ENCODE peak calls at places on chromosomes 4 and X, in four cellular contexts. W, E, M and N are unnamed samples. For H3K4me1, the result is how much of the 10 kb centered on the place peaks cover.

GRCh38 chr4:101865501-101866062 is 75.1 kb downstream of the BANK1 start:
- DNase-seq in W (no peak), E (no peak), M (peak), N (no peak)

GRCh38 chr4:148787831-148788477 is 345.7 kb upstream of the NR3C2 start:
- DNase-seq in W (no peak), E (no peak), M (peak), N (no peak)

GRCh38 chr4:182895791-182896292 is 21.3 kb downstream of the DCTD start:
- DNase-seq in W (no peak), E (peak), M (no peak), N (no peak)

GRCh38 chr4:138751290-138751689 is 264.3 kb upstream of the NOCT start:
- DNase-seq in W (no peak), E (no peak), M (no peak), N (no peak)

GRCh38 chr4:42282081-42282901 is 115.0 kb upstream of the SHISA3 start:
- DNase-seq in W (no peak), E (no peak), M (no peak), N (peak)

GRCh38 chr4:35465096-35465495 is 779.2 kb downstream of the ARAP2 start:
- DNase-seq in W (no peak), E (no peak), M (no peak), N (no peak)

GRCh38 chrX:94204524-94204923 is 530.5 kb downstream of the FAM133A start:
- DNase-seq in W (no peak), E (no peak), M (no peak), N (no peak)

GRCh38 chr4:183158062-183158461 is 59.0 kb downstream of the WWC2 start:
- DNase-seq in W (no peak), E (no peak), M (no peak), N (no peak)

GRCh38 chr4:54187148-54187547 is 41.9 kb upstream of the PDGFRA start:
- DNase-seq in W (no peak), E (no peak), M (no peak), N (peak)

GRCh38 chrX:125137521-125137920 is 182.2 kb upstream of the TEX13C start:
- DNase-seq in W (no peak), E (no peak), M (no peak), N (no peak)

GRCh38 chrX:43836435-43837184 is 45.6 kb downstream of the MAOB start:
- DNase-seq in W (no peak), E (no peak), M (no peak), N (peak)

GRCh38 chr4:86359944-86360478 is at the start of gene MAPK10:
- DNase-seq in W (peak), E (peak), M (no peak), N (peak)

GRCh38 chr4:52546449-52546848 is 112.7 kb downstream of the USP46 start:
- DNase-seq in W (no peak), E (no peak), M (no peak), N (no peak)

GRCh38 chrX:76029385-76029784 is 143.5 kb upstream of the PBDC1 start:
- DNase-seq in W (no peak), E (no peak), M (no peak), N (no peak)
- H3K4me1 ChIP-seq in W (under half), E (under half), M (under half), N (under half)

GRCh38 chr4:185831125-185831815 is 19.3 kb upstream of the SORBS2 start:
- DNase-seq in W (no peak), E (no peak), M (no peak), N (no peak)
- H3K4me1 ChIP-seq in W (under half), E (under half), M (under half), N (under half)

GRCh38 chr4:10371869-10372471 is 85.3 kb downstream of the ZNF518B start:
- DNase-seq in W (no peak), E (no peak), M (no peak), N (no peak)
- H3K4me1 ChIP-seq in W (under half), E (under half), M (under half), N (under half)

DNA sequence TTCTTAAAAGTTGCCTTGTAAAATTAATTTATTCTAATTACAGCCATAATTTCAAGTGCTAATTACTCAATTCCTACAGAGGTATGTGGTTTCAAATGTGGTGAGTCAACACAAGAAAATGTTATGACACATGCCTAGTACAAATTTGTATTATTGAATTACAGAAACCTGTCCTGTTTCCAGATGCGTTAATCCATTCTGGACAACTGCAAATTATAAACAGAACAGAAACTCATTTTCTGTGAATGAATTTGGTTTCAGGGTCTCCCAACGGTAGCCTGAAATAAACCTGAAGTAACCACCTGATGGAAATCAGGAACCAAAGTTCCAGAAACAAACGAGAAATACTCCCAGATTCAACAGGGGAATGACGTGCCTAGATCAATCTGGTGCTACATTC is 328.6 kb upstream of the F9 start:
- DNase-seq in W (no peak), E (no peak), M (no peak), N (no peak)
- H3K4me1 ChIP-seq in W (under half), E (under half), M (under half), N (under half)

GRCh38 chr4:78656968-78657445 is 105.4 kb downstream of the ANXA3 start:
- DNase-seq in W (no peak), E (no peak), M (no peak), N (peak)
- H3K4me1 ChIP-seq in W (under half), E (under half), M (under half), N (half or more)

GRCh38 chr4:81355136-81355535 is 116.6 kb downstream of the RASGEF1B start:
- DNase-seq in W (no peak), E (no peak), M (no peak), N (no peak)
- H3K4me1 ChIP-seq in W (under half), E (under half), M (under half), N (under half)

GRCh38 chr4:1215347-1216075 is 33.4 kb downstream of the CTBP1 start:
- DNase-seq in W (no peak), E (no peak), M (no peak), N (no peak)

GRCh38 chr4:1211951-1212545 is 36.9 kb downstream of the CTBP1 start:
- DNase-seq in W (peak), E (peak), M (no peak), N (no peak)

GRCh38 chr4:1214101-1215095 is 34.5 kb downstream of the CTBP1 start:
- DNase-seq in W (no peak), E (no peak), M (no peak), N (no peak)

GRCh38 chr4:1212546-1213335 is 36.2 kb downstream of the CTBP1 start:
- DNase-seq in W (peak), E (peak), M (no peak), N (no peak)

DNA sequence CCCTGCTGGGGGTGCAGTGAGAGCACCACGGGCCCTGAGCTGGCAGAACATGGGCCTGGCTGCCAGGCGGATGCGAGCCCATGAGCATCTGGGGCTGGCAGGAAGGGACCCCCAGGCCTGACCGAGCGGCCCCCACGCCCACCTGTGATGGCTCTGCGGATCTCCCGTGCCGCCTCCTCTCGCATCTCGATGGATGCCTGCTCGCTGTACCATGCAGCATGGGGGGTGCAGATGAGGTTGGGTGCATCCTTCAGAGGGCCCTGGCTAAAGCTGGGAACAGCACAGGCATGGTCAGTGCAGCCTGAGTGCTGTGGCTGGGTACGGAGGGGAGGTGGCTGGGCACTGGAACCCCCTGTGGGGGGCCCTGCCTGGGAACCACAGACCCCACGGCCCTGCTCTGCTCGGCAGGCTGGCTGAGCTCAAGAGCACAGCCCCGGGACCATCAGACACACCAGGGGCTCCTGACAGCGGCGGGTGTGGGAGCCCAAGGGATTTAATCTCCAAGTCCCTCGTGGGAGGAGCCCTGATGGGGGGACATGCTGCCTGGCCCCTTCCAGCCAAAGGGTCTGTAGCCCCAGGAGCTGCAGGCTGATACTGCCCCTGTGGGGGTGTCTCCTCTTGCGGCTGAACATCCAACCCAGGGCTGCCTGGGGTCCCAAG is 35.5 kb downstream of the CTBP1 start:
- DNase-seq in W (no peak), E (no peak), M (no peak), N (no peak)
- H3K4me1 ChIP-seq in W (under half), E (half or more), M (under half), N (under half)

DNA sequence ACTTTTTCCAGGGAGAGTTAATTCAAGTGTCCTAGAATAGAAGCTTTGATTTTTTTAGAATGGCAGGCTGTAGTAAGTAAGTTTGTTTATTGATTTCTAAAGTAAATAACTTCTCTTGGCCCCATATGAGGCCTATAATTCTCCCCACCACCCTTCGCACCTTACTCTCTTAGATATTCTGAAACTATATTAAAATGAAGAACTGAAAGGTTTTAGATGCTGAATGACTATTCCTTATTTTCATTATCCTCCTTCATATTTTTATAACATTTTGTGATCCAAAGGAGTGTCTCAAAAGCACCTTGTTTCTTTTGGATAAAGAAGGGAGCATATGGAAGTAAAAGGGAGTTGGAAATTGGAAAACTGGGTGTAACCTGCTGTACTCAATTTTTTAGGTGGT is 70.3 kb downstream of the IRS4 start:
- DNase-seq in W (no peak), E (no peak), M (no peak), N (no peak)
- H3K4me1 ChIP-seq in W (under half), E (under half), M (under half), N (under half)